ENCODE peak calls at places on chromosomes 6 and 20, in ten cellular contexts. S is mammary epithelial cell, C is OCI-LY7, I is A549, N is HepG2, E is GM23338, B is K562, A is fibroblast of lung, D is PC-9, R is GM12878. W is an unnamed sample.

GRCh38 chr6:122530440-122531046 is 58.9 kb upstream of the SERINC1 start:
- DNase-seq in S (peak), C (peak), I (peak), N (peak), E (peak), B (peak), A (peak), D (peak), R (peak), W (peak)

GRCh38 chr20:40966103-40966502 is 62.5 kb upstream of the TOP1 start:
- DNase-seq in S (no peak), C (peak), I (no peak), N (peak), E (peak), B (no peak), A (no peak), D (no peak), R (no peak), W (no peak)

GRCh38 chr6:129938242-129939020 is 77.3 kb upstream of the TMEM244 start:
- DNase-seq in S (no peak), C (no peak), I (no peak), N (no peak), E (peak), B (no peak), A (no peak), D (no peak), R (no peak), W (no peak)

GRCh38 chr20:31693987-31694661 is 28.5 kb downstream of the BCL2L1 start:
- DNase-seq in S (no peak), C (no peak), I (no peak), N (no peak), E (peak), B (no peak), A (no peak), D (no peak), R (no peak), W (no peak)

GRCh38 chr6:52540286-52540902 is 36.5 kb downstream of the TRAM2 start:
- DNase-seq in S (no peak), C (no peak), I (no peak), N (no peak), E (no peak), B (no peak), A (no peak), D (no peak), R (no peak), W (no peak)

GRCh38 chr6:7243188-7243942 is 69.6 kb downstream of the SSR1 start:
- DNase-seq in S (peak), C (peak), I (peak), N (peak), E (peak), B (peak), A (peak), D (peak), R (no peak), W (no peak)

GRCh38 chr6:22784611-22785010 is 215.2 kb downstream of the HDGFL1 start:
- DNase-seq in S (no peak), C (no peak), I (no peak), N (no peak), E (peak), B (no peak), A (peak), D (no peak), R (no peak), W (no peak)

GRCh38 chr6:158376650-158377081 is 64.4 kb downstream of the TULP4 start:
- DNase-seq in S (peak), C (no peak), I (no peak), N (no peak), E (no peak), B (no peak), A (no peak), D (no peak), R (no peak), W (no peak)

GRCh38 chr6:113414511-113414910 is 442.6 kb upstream of the MARCKS start:
- DNase-seq in S (peak), C (peak), I (peak), N (peak), E (no peak), B (no peak), A (peak), D (peak), R (no peak), W (no peak)

GRCh38 chr20:11891081-11891826 is 26.4 kb upstream of the BTBD3 start:
- DNase-seq in S (peak), C (no peak), I (peak), N (peak), E (peak), B (peak), A (peak), D (peak), R (no peak), W (no peak)

GRCh38 chr6:160919713-160920112 is 71.9 kb upstream of the MAP3K4 start:
- DNase-seq in S (peak), C (no peak), I (peak), N (peak), E (no peak), B (no peak), A (peak), D (no peak), R (no peak), W (peak)

GRCh38 chr6:43770417-43771209 is 602 bp downstream of the VEGFA start:
- DNase-seq in S (peak), C (peak), I (peak), N (peak), E (peak), B (peak), A (peak), D (peak), R (no peak), W (no peak)

GRCh38 chr6:29490055-29490454 is 2.3 kb upstream of the MAS1L start:
- DNase-seq in S (no peak), C (no peak), I (no peak), N (no peak), E (no peak), B (no peak), A (no peak), D (no peak), R (no peak), W (no peak)

DNA sequence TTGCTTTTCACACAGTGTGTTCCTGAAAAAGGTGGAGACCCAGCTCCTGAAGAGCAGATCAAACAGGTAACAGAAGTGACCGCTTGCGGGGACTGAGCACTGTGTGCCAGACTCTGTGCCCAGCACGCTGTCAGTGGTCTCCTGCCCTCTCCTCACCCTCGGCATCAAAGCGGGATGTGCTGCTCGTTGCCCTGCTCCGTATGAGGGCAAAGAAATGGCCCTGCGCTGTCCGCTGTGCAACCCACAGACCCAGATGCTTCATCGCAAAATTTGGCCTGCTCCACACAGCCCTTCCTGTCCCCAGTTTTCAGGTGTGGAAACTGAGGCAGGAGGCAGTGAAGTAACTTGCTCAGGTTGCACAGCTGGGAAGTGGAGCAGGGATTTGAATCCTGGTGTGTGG is 13.7 kb downstream of the UQCC2 start:
- DNase-seq in S (no peak), C (no peak), I (no peak), N (no peak), E (no peak), B (no peak), A (no peak), D (no peak), R (no peak), W (no peak)
- H3K4me2 ChIP-seq in S (no peak), C (no peak), I (no peak), N (no peak), E (no peak), B (no peak), A (no peak), D (no peak), R (no peak), W (no peak)

GRCh38 chr6:80962382-80962781 is 790.1 kb downstream of the TENT5A start:
- DNase-seq in S (no peak), C (no peak), I (no peak), N (no peak), E (no peak), B (no peak), A (no peak), D (no peak), R (no peak), W (no peak)

GRCh38 chr6:80969439-80969838 is 783.0 kb downstream of the TENT5A start:
- DNase-seq in S (peak), C (no peak), I (no peak), N (no peak), E (no peak), B (no peak), A (no peak), D (no peak), R (no peak), W (no peak)

DNA sequence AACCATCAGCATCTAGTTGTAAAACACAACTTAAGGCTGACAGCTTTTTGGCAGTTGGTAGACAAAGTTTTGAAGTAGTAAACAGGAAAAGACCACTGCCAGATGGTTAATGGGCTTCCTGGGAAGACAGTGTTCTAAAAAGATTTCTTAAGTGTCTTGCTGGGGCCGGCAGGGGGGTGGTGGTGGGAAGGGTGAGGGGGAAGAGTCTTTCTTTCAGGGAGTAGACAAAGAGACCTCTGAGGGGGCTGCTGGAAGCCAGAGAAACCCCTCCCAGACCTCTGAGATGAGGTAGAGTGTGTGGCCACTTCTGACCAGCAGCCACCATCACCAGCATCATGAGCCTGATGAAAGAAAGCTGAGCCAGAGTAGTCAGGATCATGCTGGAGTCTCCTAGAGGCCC is 784.9 kb downstream of the TENT5A start:
- DNase-seq in S (no peak), C (no peak), I (no peak), N (no peak), E (no peak), B (no peak), A (no peak), D (no peak), R (no peak), W (no peak)
- TF ChIP-seq CTCF in S (no peak), C (no peak), I (no peak), N (no peak), E (no peak), B (no peak), A (no peak), D (no peak), R (no peak), W (no peak)

GRCh38 chr6:163402616-163403015 is 11.9 kb upstream of the QKI start:
- DNase-seq in S (no peak), C (no peak), I (no peak), N (no peak), E (no peak), B (no peak), A (no peak), D (no peak), R (no peak), W (no peak)

GRCh38 chr6:163406320-163406719 is 8.2 kb upstream of the QKI start:
- DNase-seq in S (no peak), C (no peak), I (no peak), N (no peak), E (no peak), B (no peak), A (no peak), D (no peak), R (no peak), W (no peak)

GRCh38 chr6:163406830-163407229 is 7.7 kb upstream of the QKI start:
- DNase-seq in S (no peak), C (no peak), I (no peak), N (no peak), E (no peak), B (no peak), A (no peak), D (no peak), R (no peak), W (no peak)

GRCh38 chr6:163405412-163406309 is 8.9 kb upstream of the QKI start:
- DNase-seq in S (no peak), C (no peak), I (no peak), N (peak), E (peak), B (no peak), A (no peak), D (no peak), R (no peak), W (no peak)

GRCh38 chr6:163404825-163405265 is 9.7 kb upstream of the QKI start:
- DNase-seq in S (no peak), C (no peak), I (no peak), N (peak), E (no peak), B (no peak), A (peak), D (no peak), R (no peak), W (no peak)
- H3K4me2 ChIP-seq in S (no peak), C (no peak), I (no peak), N (peak), E (no peak), B (no peak), A (no peak), D (no peak), R (no peak), W (no peak)

DNA sequence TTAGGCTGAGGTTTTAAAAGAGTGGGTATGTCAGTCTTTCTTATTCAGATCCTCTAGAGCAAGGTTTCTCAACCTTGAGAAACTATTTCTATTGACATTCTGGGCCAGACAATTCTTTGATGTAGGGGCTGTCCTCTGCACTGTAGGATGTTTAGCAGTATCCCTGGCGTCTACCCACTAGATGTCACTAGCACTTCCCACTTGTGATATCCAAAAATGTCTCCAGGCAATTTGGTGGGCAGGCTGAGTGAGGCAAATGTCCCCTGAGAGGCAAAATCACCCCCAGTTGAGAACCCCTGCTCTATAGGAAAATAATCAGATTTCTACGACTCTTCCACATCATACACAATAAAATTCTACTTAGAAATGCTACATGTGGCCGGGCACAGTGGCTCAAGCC is 7.7 kb upstream of the ZKSCAN8 start:
- DNase-seq in S (peak), C (peak), I (peak), N (peak), E (peak), B (no peak), A (peak), D (no peak), R (no peak), W (no peak)
- TF ChIP-seq CTCF in S (peak), C (peak), I (peak), N (peak), E (peak), B (peak), A (peak), D (peak), R (peak), W (peak)

GRCh38 chr20:22584630-22584921 is 204 bp upstream of the FOXA2 start:
- DNase-seq in S (no peak), C (no peak), I (peak), N (peak), E (peak), B (no peak), A (no peak), D (no peak), R (no peak), W (no peak)
- H3K4me2 ChIP-seq in S (peak), C (no peak), I (peak), N (peak), E (peak), B (no peak), A (no peak), D (no peak), R (no peak), W (peak)

GRCh38 chr6:167115054-167115453 is 7.8 kb upstream of the CCR6 start:
- DNase-seq in S (no peak), C (peak), I (no peak), N (no peak), E (peak), B (no peak), A (no peak), D (no peak), R (no peak), W (no peak)

GRCh38 chr6:167118839-167119238 is 4.1 kb upstream of the CCR6 start:
- DNase-seq in S (no peak), C (no peak), I (no peak), N (no peak), E (no peak), B (no peak), A (no peak), D (no peak), R (no peak), W (no peak)

GRCh38 chr6:167118006-167118405 is 4.9 kb upstream of the CCR6 start:
- DNase-seq in S (no peak), C (no peak), I (no peak), N (no peak), E (no peak), B (no peak), A (no peak), D (no peak), R (no peak), W (no peak)

GRCh38 chr6:167116109-167116837 is 6.6 kb upstream of the CCR6 start:
- DNase-seq in S (peak), C (no peak), I (no peak), N (no peak), E (peak), B (no peak), A (no peak), D (no peak), R (no peak), W (no peak)

DNA sequence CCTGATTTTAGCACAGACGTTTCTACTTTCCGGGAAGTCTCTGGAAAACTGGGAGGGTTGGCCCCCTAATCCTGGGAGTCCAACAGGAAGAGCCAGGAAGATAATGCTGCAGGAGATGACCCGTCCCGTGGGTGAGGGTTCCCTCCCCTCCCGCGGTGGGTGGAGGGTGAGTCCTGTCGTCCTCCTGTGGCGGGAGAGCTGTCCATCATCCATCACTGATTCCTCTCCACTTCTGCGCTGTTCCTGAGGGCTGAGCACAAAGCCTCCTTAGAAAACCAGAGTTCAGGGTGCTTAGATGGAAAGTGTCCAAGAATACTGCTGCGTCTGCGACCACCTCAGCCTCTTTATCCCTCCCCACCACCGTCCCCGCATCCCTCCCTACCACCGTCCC is 6.1 kb upstream of the CCR6 start:
- DNase-seq in S (no peak), C (no peak), I (no peak), N (no peak), E (no peak), B (no peak), A (no peak), D (no peak), R (no peak), W (no peak)
- TF ChIP-seq CTCF in S (no peak), C (no peak), I (no peak), N (no peak), E (no peak), B (no peak), A (no peak), D (no peak), R (no peak), W (no peak)

DNA sequence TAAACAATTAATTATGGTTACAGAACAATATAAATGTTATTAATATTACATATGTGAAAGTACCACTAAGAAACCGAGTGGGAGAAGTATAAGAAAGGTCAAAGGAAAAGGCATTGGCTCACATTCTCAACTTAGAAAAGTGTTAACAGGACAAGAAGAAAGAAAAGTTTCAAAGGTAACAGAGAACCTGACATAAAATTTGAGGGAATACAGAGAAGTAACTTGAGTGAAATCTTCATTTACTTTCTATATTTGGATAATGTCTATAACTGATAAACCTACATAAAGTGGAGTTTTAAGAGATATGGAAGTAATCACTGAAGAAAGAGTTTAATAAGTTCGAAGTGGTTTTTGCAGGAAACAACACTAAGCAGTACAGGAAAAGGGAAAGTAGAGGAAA is 30.1 kb downstream of the REPS1 start:
- DNase-seq in S (no peak), C (no peak), I (no peak), N (no peak), E (no peak), B (no peak), A (no peak), D (no peak), R (no peak), W (no peak)
- H3K4me2 ChIP-seq in S (no peak), C (no peak), I (peak), N (no peak), E (no peak), B (no peak), A (peak), D (no peak), R (no peak), W (no peak)